ENCODE peak calls at places on chromosomes 4 and X, in four cellular contexts. B is HCT116, Y is A673, E is pancreas. V is an unnamed sample.
A peak's percentile ranks its signal among the peaks of the same experiment; 100 is the strongest.

GRCh38 chr4:144645621-144646522 is at the start of gene HHIP:
- DNase-seq in E (peak; percentile 30), B (no peak), Y (peak; percentile 64), V (peak; percentile 91)

GRCh38 chr4:169795585-169795984 is 37.8 kb upstream of the HPF1 start:
- DNase-seq in B (no peak), Y (peak; percentile 32), E (no peak), V (peak; percentile 2)

GRCh38 chr4:52588771-52589591 is 70.1 kb downstream of the USP46 start:
- DNase-seq in E (no peak), Y (no peak), B (no peak), V (peak; percentile 92)

GRCh38 chr4:184192933-184193332 is 24.7 kb downstream of the ENPP6 start:
- DNase-seq in Y (no peak), B (no peak), E (no peak), V (no peak)

GRCh38 chr4:53586121-53586816 is 5.0 kb downstream of the LNX1 start:
- DNase-seq in Y (peak; percentile 67), E (no peak), B (no peak), V (no peak)

GRCh38 chr4:48958582-48958981 is 27.5 kb upstream of the CWH43 start:
- DNase-seq in E (no peak), B (no peak), Y (no peak), V (no peak)

GRCh38 chr4:145887241-145887964 is 51.2 kb downstream of the ZNF827 start:
- DNase-seq in E (no peak), Y (peak; percentile 44), B (no peak), V (no peak)

GRCh38 chr4:166435449-166435848 is 562.4 kb downstream of the TLL1 start:
- DNase-seq in E (no peak), B (no peak), Y (no peak), V (peak; percentile 3)

GRCh38 chr4:139595989-139596679 is 40.1 kb upstream of the SETD7 start:
- DNase-seq in Y (peak; percentile 36), B (no peak), E (no peak), V (no peak)

GRCh38 chr4:51925307-51925706 is 82.4 kb downstream of the DCUN1D4 start:
- DNase-seq in E (no peak), B (no peak), Y (no peak), V (no peak)

GRCh38 chr4:24764305-24764704 is 31.1 kb upstream of the SOD3 start:
- DNase-seq in Y (no peak), B (no peak), E (no peak), V (no peak)

GRCh38 chr4:56215901-56216300 is 171.4 kb downstream of the AASDH start:
- DNase-seq in B (peak; percentile 33), Y (peak; percentile 66), E (no peak), V (no peak)

GRCh38 chr4:72899621-72900020 is 169.9 kb downstream of the COX18 start:
- DNase-seq in E (no peak), Y (no peak), B (no peak), V (no peak)

GRCh38 chr4:61397174-61397573 is 197.0 kb downstream of the ADGRL3 start:
- DNase-seq in B (no peak), Y (no peak), E (no peak), V (no peak)

GRCh38 chrX:13125188-13125587 is 80.8 kb upstream of the FAM9C start:
- DNase-seq in Y (no peak), B (no peak), E (no peak), V (no peak)

GRCh38 chrX:68693481-68694410 is 46.3 kb downstream of the STARD8 start:
- DNase-seq in B (no peak), Y (peak; percentile 49), E (peak; percentile 76), V (peak; percentile 95)

GRCh38 chrX:46461653-46462191 is 83.5 kb downstream of the ZNF674 start:
- DNase-seq in E (no peak), Y (no peak), B (no peak), V (no peak)

GRCh38 chr4:177596035-177596434 is 153.8 kb upstream of the AGA start:
- DNase-seq in E (no peak), Y (peak; percentile 32), B (peak; percentile 76), V (peak; percentile 11)

GRCh38 chr4:97952763-97953162 is 190.5 kb downstream of the STPG2 start:
- DNase-seq in E (no peak), B (no peak), Y (no peak), V (no peak)

GRCh38 chr4:41069838-41070237 is 144.5 kb downstream of the APBB2 start:
- DNase-seq in Y (peak; percentile 12), B (no peak), E (no peak), V (no peak)

GRCh38 chr4:119209077-119209476 is 3.4 kb upstream of the USP53 start:
- DNase-seq in E (no peak), Y (peak; percentile 62), B (peak; percentile 95), V (peak; percentile 16)

GRCh38 chr4:119207051-119207450 is 5.5 kb upstream of the USP53 start:
- DNase-seq in B (no peak), Y (no peak), E (no peak), V (no peak)

GRCh38 chr4:119210760-119211159 is 1.8 kb upstream of the USP53 start:
- DNase-seq in B (no peak), Y (no peak), E (no peak), V (no peak)

GRCh38 chr4:119211856-119212250 is 660 bp upstream of the USP53 start:
- DNase-seq in B (no peak), Y (no peak), E (no peak), V (no peak)

DNA sequence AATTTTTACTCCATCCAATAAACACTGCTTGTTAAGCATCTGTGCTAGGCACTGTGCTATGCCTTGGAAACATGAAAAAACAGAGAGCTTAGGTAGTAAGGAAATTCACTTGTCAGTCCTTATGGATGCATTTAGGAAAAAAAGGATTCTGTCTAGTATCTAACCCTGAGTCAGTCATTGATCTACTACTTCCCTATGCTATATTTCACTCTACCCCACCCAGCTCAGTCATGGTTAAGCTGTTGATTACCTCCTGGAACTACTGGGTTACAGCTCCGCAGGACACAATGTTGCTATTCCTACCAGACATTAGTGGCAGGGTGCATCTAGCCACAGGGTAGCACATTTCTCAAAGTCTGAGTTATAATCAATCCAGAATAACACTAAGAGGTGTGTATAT is 2.9 kb upstream of the USP53 start:
- DNase-seq in Y (no peak), E (no peak), B (peak; percentile 44), V (no peak)
- H3K4me3 ChIP-seq in Y (no peak overlapping the region), E (no peak overlapping the region), B (peak overlapping the region; percentile 18), V (no peak overlapping the region)

DNA sequence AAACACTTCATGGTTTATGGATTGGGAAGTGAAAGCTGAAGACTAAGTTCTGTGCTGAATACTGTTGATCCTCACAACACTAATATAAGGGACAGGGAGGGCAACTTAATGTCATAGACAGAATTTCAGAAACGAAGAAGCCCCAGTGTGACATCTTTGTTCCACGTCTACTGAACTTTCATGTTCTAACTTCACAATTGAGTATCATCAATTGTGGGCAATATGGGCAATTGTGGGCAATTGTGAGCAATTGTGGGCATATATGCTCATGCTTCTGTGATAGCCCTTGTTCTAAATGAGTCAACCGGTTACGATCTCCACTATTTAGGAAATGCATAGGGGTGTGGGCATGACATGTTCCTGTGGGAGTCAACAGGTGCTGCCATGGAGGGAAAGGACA is 33.7 kb downstream of the CYBB start:
- DNase-seq in B (no peak), Y (no peak), E (no peak), V (no peak)
- H3K4me1 ChIP-seq in B (no peaks in the 10 kb centered on the region), Y (no peaks in the 10 kb centered on the region), E (no peaks in the 10 kb centered on the region), V (no peaks in the 10 kb centered on the region)

GRCh38 chr4:185810746-185811508 is 1.1 kb downstream of the SORBS2 start:
- DNase-seq in B (no peak), Y (no peak), E (no peak), V (no peak)
- H3K27ac ChIP-seq in B (no peak overlapping the region), Y (no peak overlapping the region), E (peak overlapping the region; percentile 93), V (no peak overlapping the region)

DNA sequence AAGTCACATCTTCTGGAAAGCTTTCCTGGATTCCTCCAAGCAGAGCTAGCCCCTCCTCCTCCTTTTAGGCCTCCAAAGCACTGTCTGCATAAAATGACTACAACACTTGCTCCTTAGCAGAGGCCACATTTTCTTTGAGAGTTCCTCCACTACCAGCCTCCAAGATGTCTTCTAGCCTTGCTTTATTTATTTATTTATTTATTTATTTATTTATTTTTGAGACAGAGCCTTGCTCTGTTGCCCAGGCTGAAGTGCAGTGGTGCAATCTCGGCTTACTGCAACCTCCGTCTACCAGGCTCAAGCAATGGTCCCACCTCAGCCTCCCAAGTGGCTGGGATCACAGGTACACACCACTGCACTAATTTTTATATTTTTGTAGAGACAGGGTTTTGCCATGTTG is 4.6 kb upstream of the GPC4 start:
- DNase-seq in E (no peak), Y (no peak), B (no peak), V (no peak)
- H3K4me3 ChIP-seq in E (no peak overlapping the region), Y (no peak overlapping the region), B (no peak overlapping the region), V (no peak overlapping the region)

GRCh38 chr4:1209821-1210220 is 37.4 kb upstream of the SPON2 start:
- DNase-seq in B (no peak), Y (no peak), E (no peak), V (no peak)
- H3K4me1 ChIP-seq in B (no peaks in the 10 kb centered on the region), Y (no peaks in the 10 kb centered on the region), E (peaks cover 19% of the 10 kb centered on the region), V (peaks cover 29% of the 10 kb centered on the region)

GRCh38 chrX:104113237-104113965 is 1.1 kb downstream of the ZCCHC18 start:
- DNase-seq in E (peak; percentile 32), Y (peak; percentile 69), B (no peak), V (peak; percentile 9)
- H3K27ac ChIP-seq in E (no peak overlapping the region), Y (no peak overlapping the region), B (no peak overlapping the region), V (no peak overlapping the region)

GRCh38 chrX:80331285-80331684 is 89.0 kb upstream of the TENT5D start:
- DNase-seq in E (no peak), Y (no peak), B (no peak), V (no peak)

GRCh38 chrX:80334583-80334982 is 85.7 kb upstream of the TENT5D start:
- DNase-seq in E (no peak), Y (no peak), B (no peak), V (no peak)

GRCh38 chrX:80335062-80335830 is 85.0 kb upstream of the TENT5D start:
- DNase-seq in B (no peak), E (peak; percentile 62), Y (peak; percentile 57), V (no peak)
- H3K4me3 ChIP-seq in B (no peak overlapping the region), E (peak overlapping the region; percentile 24), Y (peak overlapping the region; percentile 33), V (no peak overlapping the region)

GRCh38 chr4:38654273-38654672 is 9.7 kb upstream of the KLF3 start:
- DNase-seq in E (no peak), Y (no peak), B (no peak), V (no peak)
- H3K4me1 ChIP-seq in E (no peaks in the 10 kb centered on the region), Y (no peaks in the 10 kb centered on the region), B (no peaks in the 10 kb centered on the region), V (no peaks in the 10 kb centered on the region)

DNA sequence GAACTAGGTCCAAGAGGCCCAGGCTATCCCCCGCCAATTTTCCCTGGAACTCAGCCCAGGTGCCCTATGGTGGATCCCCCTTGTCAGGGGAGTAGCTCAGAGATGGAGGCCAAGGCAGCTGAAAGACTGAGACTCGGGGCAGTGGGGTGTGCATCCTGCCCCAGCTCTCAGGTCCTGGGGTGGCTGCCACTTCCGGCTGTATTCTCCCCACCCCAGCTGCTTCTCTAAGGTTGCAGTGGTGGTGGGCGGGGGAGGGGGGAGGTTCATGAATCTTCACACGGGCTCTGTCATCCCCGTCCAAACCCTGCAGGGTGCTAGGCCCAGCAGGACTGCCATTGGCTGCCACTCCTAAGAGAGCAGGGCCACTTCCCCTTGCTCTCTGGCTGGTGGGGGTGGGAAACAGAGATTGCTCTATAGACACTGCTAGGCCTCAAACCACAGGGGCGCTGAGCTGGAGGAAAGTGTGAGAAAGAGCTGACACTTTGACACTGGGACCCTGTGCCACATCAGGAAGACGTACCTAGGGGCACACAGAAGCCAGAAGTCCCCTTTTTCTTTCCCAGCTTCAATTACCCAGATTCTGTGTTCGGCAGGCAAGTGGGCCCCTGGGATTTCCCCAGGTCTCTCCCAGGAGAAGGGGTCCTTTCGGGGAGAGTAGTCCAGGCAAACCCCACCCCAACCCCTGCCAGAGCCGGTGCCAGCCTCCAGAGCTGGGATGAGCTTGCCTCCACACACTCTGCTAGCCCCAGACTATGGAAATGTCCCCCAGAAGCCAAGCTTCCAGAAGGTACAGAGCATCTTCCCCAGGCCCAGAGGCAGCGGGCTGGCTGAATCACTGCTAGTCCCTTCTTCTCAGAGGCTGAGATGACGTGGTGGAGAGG is 1.6 kb downstream of the SASH3 start:
- DNase-seq in Y (no peak), E (no peak), B (no peak), V (no peak)
- H3K27ac ChIP-seq in Y (no peak overlapping the region), E (peak overlapping the region; percentile 17), B (no peak overlapping the region), V (no peak overlapping the region)